ENCODE peak calls at places on chromosome 11, in six cellular contexts. U is HCT116, K is lung, I is memory B cell, L is ecto neural progenitor cell, Q is colonic mucosa. F is an unnamed sample.
A peak's percentile ranks its signal among the peaks of the same experiment; 100 is the strongest.

GRCh38 chr11:72591785-72592490 is 82.3 kb downstream of the PDE2A start:
- DNase-seq in Q (no peak), U (no peak), K (no peak), L (no peak), I (peak; percentile 66), F (no peak)

GRCh38 chr11:71518506-71519471 is 8.3 kb upstream of the KRTAP5-7 start:
- DNase-seq in K (no peak), I (no peak), Q (no peak), U (no peak), L (no peak), F (no peak)

GRCh38 chr11:75342231-75342918 is 9.1 kb downstream of the ARRB1 start:
- DNase-seq in I (no peak), K (no peak), U (no peak), L (no peak), Q (peak; percentile 38), F (no peak)

GRCh38 chr11:10295056-10295901 is 1.3 kb upstream of the SBF2 start:
- DNase-seq in K (no peak), I (no peak), U (no peak), Q (peak; percentile 35), L (no peak), F (no peak)

GRCh38 chr11:15189646-15190365 is 75.1 kb downstream of the INSC start:
- DNase-seq in Q (no peak), I (no peak), K (no peak), L (no peak), U (no peak), F (no peak)

GRCh38 chr11:71948314-71949027 is 19.6 kb downstream of the RNF121 start:
- DNase-seq in I (no peak), L (no peak), U (no peak), Q (peak; percentile 33), K (no peak), F (peak; percentile 89)

GRCh38 chr11:61477734-61478148 is 30.8 kb upstream of the LRRC10B start:
- DNase-seq in L (peak; percentile 85), I (peak; percentile 45), U (no peak), K (peak; percentile 43), Q (peak; percentile 54), F (peak; percentile 44)

GRCh38 chr11:110431212-110432073 is 1.7 kb downstream of the FDX1 start:
- DNase-seq in Q (no peak), K (no peak), U (no peak), I (no peak), L (no peak), F (no peak)

F was measured in erythroblast.